ENCODE peak calls at places on chromosomes 6 and 20, in four cellular contexts. H is astrocyte, I is HepG2, J is mammary epithelial cell. B is an unnamed sample.

GRCh38 chr6:97068211-97068610 is 143.7 kb downstream of the KLHL32 start:
- DNase-seq in I (peak), J (peak), H (peak), B (no peak)

GRCh38 chr6:44627091-44627878 is 239.8 kb downstream of the CDC5L start:
- DNase-seq in J (no peak), H (no peak), I (no peak), B (no peak)

GRCh38 chr6:30450908-30451818 is 38.1 kb upstream of the HLA-E start:
- DNase-seq in J (peak), I (peak), H (peak), B (peak)

GRCh38 chr20:25317351-25318075 is 69.6 kb downstream of the PYGB start:
- DNase-seq in H (no peak), I (no peak), J (no peak), B (no peak)

GRCh38 chr6:96499781-96500180 is 21.8 kb upstream of the UFL1 start:
- DNase-seq in J (no peak), I (no peak), H (no peak), B (no peak)

GRCh38 chr6:84777888-84778287 is 13.5 kb upstream of the TBX18 start:
- DNase-seq in H (no peak), J (peak), I (no peak), B (peak)

GRCh38 chr6:50714487-50715379 is 1.4 kb downstream of the TFAP2D start:
- DNase-seq in I (no peak), J (no peak), H (no peak), B (peak)

GRCh38 chr6:51959744-51960383 is 127.5 kb downstream of the PKHD1 start:
- DNase-seq in I (peak), H (peak), J (peak), B (no peak)

GRCh38 chr6:36054415-36054814 is 26.8 kb downstream of the MAPK14 start:
- DNase-seq in J (no peak), I (no peak), H (no peak), B (no peak)

GRCh38 chr20:1324598-1325172 is 4.3 kb downstream of the SDCBP2 start:
- DNase-seq in I (no peak), H (peak), J (no peak), B (peak)

GRCh38 chr20:58555078-58555765 is 40.0 kb upstream of the APCDD1L start:
- DNase-seq in J (peak), H (peak), I (no peak), B (peak)

GRCh38 chr6:106156413-106156812 is 70.3 kb downstream of the PRDM1 start:
- DNase-seq in H (no peak), I (no peak), J (no peak), B (peak)

GRCh38 chr6:44704240-44705150 is 317.0 kb downstream of the CDC5L start:
- DNase-seq in I (no peak), H (no peak), J (no peak), B (no peak)

GRCh38 chr6:107152633-107153032 is 37.3 kb upstream of the BEND3 start:
- DNase-seq in I (peak), H (no peak), J (no peak), B (no peak)

GRCh38 chr20:41734506-41734945 is 116.3 kb upstream of the CHD6 start:
- DNase-seq in I (peak), H (peak), J (peak), B (no peak)

GRCh38 chr6:37538107-37538506 is 38.4 kb upstream of the CCDC167 start:
- DNase-seq in I (peak), H (no peak), J (peak), B (no peak)

GRCh38 chr20:25553819-25554296 is 31.5 kb downstream of the NINL start:
- DNase-seq in J (no peak), I (peak), H (no peak), B (no peak)

GRCh38 chr20:57476641-57477461 is 48.1 kb downstream of the CTCFL start:
- DNase-seq in J (no peak), I (no peak), H (no peak), B (peak)

GRCh38 chr20:43209831-43210230 is 20.1 kb upstream of the PTPRT start:
- DNase-seq in H (no peak), I (no peak), J (no peak), B (no peak)

GRCh38 chr20:43205699-43206098 is 16.0 kb upstream of the PTPRT start:
- DNase-seq in J (no peak), I (no peak), H (no peak), B (no peak)
- TF ChIP-seq CTCF in J (no peak), I (no peak), H (no peak), B (no peak)

GRCh38 chr6:99348823-99349619 is 453 bp downstream of the FAXC start:
- DNase-seq in I (no peak), J (no peak), H (peak), B (peak)
- H2AFZ ChIP-seq in I (no peak), J (peak), H (peak), B (peak)

GRCh38 chr6:73649783-73650182 is 4.0 kb downstream of the SLC17A5 start:
- DNase-seq in H (no peak), J (no peak), I (no peak), B (no peak)
- TF ChIP-seq CTCF in H (no peak), J (no peak), I (no peak), B (no peak)

GRCh38 chr6:143746202-143747119 is 68.7 kb downstream of the PHACTR2 start:
- DNase-seq in H (no peak), I (peak), J (no peak), B (no peak)
- H2AFZ ChIP-seq in H (peak), I (peak), J (no peak), B (no peak)

GRCh38 chr6:83038246-83038645 is 27.4 kb downstream of the UBE3D start:
- DNase-seq in I (no peak), H (no peak), J (peak), B (no peak)
- TF ChIP-seq CTCF in I (no peak), H (no peak), J (no peak), B (no peak)

GRCh38 chr6:13709698-13710551 is 1.7 kb downstream of the RANBP9 start:
- DNase-seq in J (peak), H (peak), I (peak), B (peak)
- H2AFZ ChIP-seq in J (peak), H (peak), I (no peak), B (no peak)

GRCh38 chr6:137013738-137014602 is 30.8 kb downstream of the IL20RA start:
- DNase-seq in J (peak), I (peak), H (peak), B (peak)
- TF ChIP-seq CTCF in J (peak), I (peak), H (peak), B (peak)

B was measured in osteoblast.